ENCODE peak calls at places on chromosomes 4 and X, in ten cellular contexts. One of them, this sample, is unnamed.

GRCh38 chr4:52726821-52727580 is 24.2 kb downstream of the ERVMER34-1 start:
- DNase-seq in AG09319: no peak
- DNase-seq in body of pancreas: no peak
- DNase-seq in NCI-H69: no peak
- DNase-seq in activated CD4-positive, alpha-beta T cell treated with anti-CD3 and anti-CD28 coated beads for 1 hour: no peak
- DNase-seq in activated T-helper 1 cell treated with Interleukin-2 at 50 U/mL for 16 hours: no peak
- DNase-seq in KG1: no peak
- DNase-seq in naive thymus-derived CD8-positive, alpha-beta T cell: no peak
- DNase-seq in RWPE1: no peak
- DNase-seq in mucosa of descending colon: no peak
- DNase-seq in this sample: peak; percentile 18

GRCh38 chr4:27094785-27095184 is 234.1 kb downstream of the STIM2 start:
- DNase-seq in AG09319: no peak
- DNase-seq in body of pancreas: peak; percentile 28
- DNase-seq in NCI-H69: peak; percentile 82
- DNase-seq in activated CD4-positive, alpha-beta T cell treated with anti-CD3 and anti-CD28 coated beads for 1 hour: no peak
- DNase-seq in activated T-helper 1 cell treated with Interleukin-2 at 50 U/mL for 16 hours: no peak
- DNase-seq in KG1: no peak
- DNase-seq in naive thymus-derived CD8-positive, alpha-beta T cell: no peak
- DNase-seq in RWPE1: no peak
- DNase-seq in mucosa of descending colon: no peak
- DNase-seq in this sample: no peak

GRCh38 chr4:15144249-15144966 is 142.1 kb downstream of the CPEB2 start:
- DNase-seq in AG09319: no peak
- DNase-seq in body of pancreas: no peak
- DNase-seq in NCI-H69: peak; percentile 72
- DNase-seq in activated CD4-positive, alpha-beta T cell treated with anti-CD3 and anti-CD28 coated beads for 1 hour: no peak
- DNase-seq in activated T-helper 1 cell treated with Interleukin-2 at 50 U/mL for 16 hours: no peak
- DNase-seq in KG1: no peak
- DNase-seq in naive thymus-derived CD8-positive, alpha-beta T cell: no peak
- DNase-seq in RWPE1: no peak
- DNase-seq in mucosa of descending colon: no peak
- DNase-seq in this sample: no peak

GRCh38 chr4:172709376-172709775 is 459.2 kb upstream of the GALNT7 start:
- DNase-seq in AG09319: no peak
- DNase-seq in body of pancreas: no peak
- DNase-seq in NCI-H69: peak; percentile 85
- DNase-seq in activated CD4-positive, alpha-beta T cell treated with anti-CD3 and anti-CD28 coated beads for 1 hour: no peak
- DNase-seq in activated T-helper 1 cell treated with Interleukin-2 at 50 U/mL for 16 hours: no peak
- DNase-seq in KG1: no peak
- DNase-seq in naive thymus-derived CD8-positive, alpha-beta T cell: no peak
- DNase-seq in RWPE1: no peak
- DNase-seq in mucosa of descending colon: no peak
- DNase-seq in this sample: no peak

GRCh38 chrX:1453951-1454785 is 1.5 kb upstream of the ASMTL start:
- DNase-seq in AG09319: peak; percentile 27
- DNase-seq in body of pancreas: peak; percentile 88
- DNase-seq in NCI-H69: no peak
- DNase-seq in activated CD4-positive, alpha-beta T cell treated with anti-CD3 and anti-CD28 coated beads for 1 hour: peak; percentile 86
- DNase-seq in activated T-helper 1 cell treated with Interleukin-2 at 50 U/mL for 16 hours: peak; percentile 82
- DNase-seq in KG1: no peak
- DNase-seq in naive thymus-derived CD8-positive, alpha-beta T cell: peak; percentile 92
- DNase-seq in RWPE1: peak; percentile 51
- DNase-seq in mucosa of descending colon: peak; percentile 91
- DNase-seq in this sample: peak; percentile 82

GRCh38 chr4:16461362-16461761 is 235.1 kb upstream of the TAPT1 start:
- DNase-seq in AG09319: no peak
- DNase-seq in body of pancreas: no peak
- DNase-seq in NCI-H69: no peak
- DNase-seq in activated CD4-positive, alpha-beta T cell treated with anti-CD3 and anti-CD28 coated beads for 1 hour: no peak
- DNase-seq in activated T-helper 1 cell treated with Interleukin-2 at 50 U/mL for 16 hours: no peak
- DNase-seq in KG1: no peak
- DNase-seq in naive thymus-derived CD8-positive, alpha-beta T cell: no peak
- DNase-seq in RWPE1: peak; percentile 41
- DNase-seq in mucosa of descending colon: no peak
- DNase-seq in this sample: peak; percentile 4

GRCh38 chrX:101219116-101219839 is at the start of gene DRP2:
- DNase-seq in AG09319: no peak
- DNase-seq in body of pancreas: no peak
- DNase-seq in NCI-H69: no peak
- DNase-seq in activated CD4-positive, alpha-beta T cell treated with anti-CD3 and anti-CD28 coated beads for 1 hour: no peak
- DNase-seq in activated T-helper 1 cell treated with Interleukin-2 at 50 U/mL for 16 hours: no peak
- DNase-seq in KG1: no peak
- DNase-seq in naive thymus-derived CD8-positive, alpha-beta T cell: no peak
- DNase-seq in RWPE1: peak; percentile 13
- DNase-seq in mucosa of descending colon: no peak
- DNase-seq in this sample: peak; percentile 40

GRCh38 chrX:1164322-1165288 is 47.8 kb downstream of the CRLF2 start:
- DNase-seq in AG09319: no peak
- DNase-seq in body of pancreas: peak; percentile 45
- DNase-seq in NCI-H69: no peak
- DNase-seq in activated CD4-positive, alpha-beta T cell treated with anti-CD3 and anti-CD28 coated beads for 1 hour: no peak
- DNase-seq in activated T-helper 1 cell treated with Interleukin-2 at 50 U/mL for 16 hours: no peak
- DNase-seq in KG1: no peak
- DNase-seq in naive thymus-derived CD8-positive, alpha-beta T cell: peak; percentile 52
- DNase-seq in RWPE1: no peak
- DNase-seq in mucosa of descending colon: no peak
- DNase-seq in this sample: peak; percentile 3

GRCh38 chr4:74228691-74229640 is 71.0 kb downstream of the MTHFD2L start:
- DNase-seq in AG09319: no peak
- DNase-seq in body of pancreas: peak; percentile 76
- DNase-seq in NCI-H69: peak; percentile 64
- DNase-seq in activated CD4-positive, alpha-beta T cell treated with anti-CD3 and anti-CD28 coated beads for 1 hour: peak; percentile 55
- DNase-seq in activated T-helper 1 cell treated with Interleukin-2 at 50 U/mL for 16 hours: peak; percentile 39
- DNase-seq in KG1: peak; percentile 78
- DNase-seq in naive thymus-derived CD8-positive, alpha-beta T cell: peak; percentile 69
- DNase-seq in RWPE1: peak; percentile 51
- DNase-seq in mucosa of descending colon: peak; percentile 63
- DNase-seq in this sample: peak; percentile 74

GRCh38 chrX:34810364-34810763 is 132.2 kb upstream of the FAM47B start:
- DNase-seq in AG09319: no peak
- DNase-seq in body of pancreas: no peak
- DNase-seq in NCI-H69: no peak
- DNase-seq in activated CD4-positive, alpha-beta T cell treated with anti-CD3 and anti-CD28 coated beads for 1 hour: no peak
- DNase-seq in activated T-helper 1 cell treated with Interleukin-2 at 50 U/mL for 16 hours: no peak
- DNase-seq in KG1: no peak
- DNase-seq in naive thymus-derived CD8-positive, alpha-beta T cell: no peak
- DNase-seq in RWPE1: peak; percentile 13
- DNase-seq in mucosa of descending colon: no peak
- DNase-seq in this sample: peak; percentile 9

GRCh38 chr4:146428298-146428697 is 93.4 kb downstream of the SLC10A7 start:
- DNase-seq in AG09319: no peak
- DNase-seq in body of pancreas: no peak
- DNase-seq in NCI-H69: no peak
- DNase-seq in activated CD4-positive, alpha-beta T cell treated with anti-CD3 and anti-CD28 coated beads for 1 hour: no peak
- DNase-seq in activated T-helper 1 cell treated with Interleukin-2 at 50 U/mL for 16 hours: no peak
- DNase-seq in KG1: no peak
- DNase-seq in naive thymus-derived CD8-positive, alpha-beta T cell: no peak
- DNase-seq in RWPE1: no peak
- DNase-seq in mucosa of descending colon: no peak
- DNase-seq in this sample: no peak

GRCh38 chr4:7863911-7864681 is 75.6 kb downstream of the AFAP1 start:
- DNase-seq in AG09319: no peak
- DNase-seq in body of pancreas: no peak
- DNase-seq in NCI-H69: no peak
- DNase-seq in activated CD4-positive, alpha-beta T cell treated with anti-CD3 and anti-CD28 coated beads for 1 hour: no peak
- DNase-seq in activated T-helper 1 cell treated with Interleukin-2 at 50 U/mL for 16 hours: no peak
- DNase-seq in KG1: no peak
- DNase-seq in naive thymus-derived CD8-positive, alpha-beta T cell: peak; percentile 67
- DNase-seq in RWPE1: no peak
- DNase-seq in mucosa of descending colon: no peak
- DNase-seq in this sample: no peak

GRCh38 chrX:115576676-115577075 is 15.7 kb downstream of the PLS3 start:
- DNase-seq in AG09319: no peak
- DNase-seq in body of pancreas: no peak
- DNase-seq in NCI-H69: no peak
- DNase-seq in activated CD4-positive, alpha-beta T cell treated with anti-CD3 and anti-CD28 coated beads for 1 hour: no peak
- DNase-seq in activated T-helper 1 cell treated with Interleukin-2 at 50 U/mL for 16 hours: no peak
- DNase-seq in KG1: no peak
- DNase-seq in naive thymus-derived CD8-positive, alpha-beta T cell: no peak
- DNase-seq in RWPE1: no peak
- DNase-seq in mucosa of descending colon: no peak
- DNase-seq in this sample: no peak

GRCh38 chrX:71652405-71652804 is 14.9 kb upstream of the LOC101059915 start:
- DNase-seq in AG09319: peak; percentile 30
- DNase-seq in body of pancreas: peak; percentile 31
- DNase-seq in NCI-H69: peak; percentile 45
- DNase-seq in activated CD4-positive, alpha-beta T cell treated with anti-CD3 and anti-CD28 coated beads for 1 hour: no peak
- DNase-seq in activated T-helper 1 cell treated with Interleukin-2 at 50 U/mL for 16 hours: no peak
- DNase-seq in KG1: no peak
- DNase-seq in naive thymus-derived CD8-positive, alpha-beta T cell: peak; percentile 62
- DNase-seq in RWPE1: peak; percentile 13
- DNase-seq in mucosa of descending colon: no peak
- DNase-seq in this sample: peak; percentile 46

GRCh38 chr4:133969202-133969873 is 232.3 kb downstream of the PABPC4L start:
- DNase-seq in AG09319: no peak
- DNase-seq in body of pancreas: no peak
- DNase-seq in NCI-H69: peak; percentile 84
- DNase-seq in activated CD4-positive, alpha-beta T cell treated with anti-CD3 and anti-CD28 coated beads for 1 hour: no peak
- DNase-seq in activated T-helper 1 cell treated with Interleukin-2 at 50 U/mL for 16 hours: no peak
- DNase-seq in KG1: no peak
- DNase-seq in naive thymus-derived CD8-positive, alpha-beta T cell: no peak
- DNase-seq in RWPE1: peak; percentile 1
- DNase-seq in mucosa of descending colon: no peak
- DNase-seq in this sample: peak; percentile 50

GRCh38 chrX:105323951-105324350 is 103.5 kb upstream of the TEX13A start:
- DNase-seq in AG09319: no peak
- DNase-seq in body of pancreas: no peak
- DNase-seq in NCI-H69: no peak
- DNase-seq in activated CD4-positive, alpha-beta T cell treated with anti-CD3 and anti-CD28 coated beads for 1 hour: no peak
- DNase-seq in activated T-helper 1 cell treated with Interleukin-2 at 50 U/mL for 16 hours: no peak
- DNase-seq in KG1: no peak
- DNase-seq in naive thymus-derived CD8-positive, alpha-beta T cell: no peak
- DNase-seq in RWPE1: peak; percentile 72
- DNase-seq in mucosa of descending colon: no peak
- DNase-seq in this sample: no peak

GRCh38 chr4:128281354-128281753 is 6.3 kb downstream of the PGRMC2 start:
- DNase-seq in AG09319: no peak
- DNase-seq in body of pancreas: no peak
- DNase-seq in NCI-H69: no peak
- DNase-seq in activated CD4-positive, alpha-beta T cell treated with anti-CD3 and anti-CD28 coated beads for 1 hour: no peak
- DNase-seq in activated T-helper 1 cell treated with Interleukin-2 at 50 U/mL for 16 hours: no peak
- DNase-seq in KG1: no peak
- DNase-seq in naive thymus-derived CD8-positive, alpha-beta T cell: no peak
- DNase-seq in RWPE1: no peak
- DNase-seq in mucosa of descending colon: no peak
- DNase-seq in this sample: no peak

GRCh38 chr4:107818301-107818910 is 6.3 kb upstream of the SGMS2 start:
- DNase-seq in AG09319: no peak
- DNase-seq in body of pancreas: no peak
- DNase-seq in NCI-H69: peak; percentile 56
- DNase-seq in activated CD4-positive, alpha-beta T cell treated with anti-CD3 and anti-CD28 coated beads for 1 hour: no peak
- DNase-seq in activated T-helper 1 cell treated with Interleukin-2 at 50 U/mL for 16 hours: no peak
- DNase-seq in KG1: no peak
- DNase-seq in naive thymus-derived CD8-positive, alpha-beta T cell: no peak
- DNase-seq in RWPE1: no peak
- DNase-seq in mucosa of descending colon: no peak
- DNase-seq in this sample: no peak

GRCh38 chrX:124208675-124209074 is 123.8 kb upstream of the TEX13D start:
- DNase-seq in AG09319: no peak
- DNase-seq in body of pancreas: no peak
- DNase-seq in NCI-H69: no peak
- DNase-seq in activated CD4-positive, alpha-beta T cell treated with anti-CD3 and anti-CD28 coated beads for 1 hour: no peak
- DNase-seq in activated T-helper 1 cell treated with Interleukin-2 at 50 U/mL for 16 hours: no peak
- DNase-seq in KG1: peak; percentile 3
- DNase-seq in naive thymus-derived CD8-positive, alpha-beta T cell: no peak
- DNase-seq in RWPE1: no peak
- DNase-seq in mucosa of descending colon: no peak
- DNase-seq in this sample: no peak

GRCh38 chr4:37865450-37865849 is 25.4 kb upstream of the TBC1D1 start:
- DNase-seq in AG09319: no peak
- DNase-seq in body of pancreas: no peak
- DNase-seq in NCI-H69: no peak
- DNase-seq in activated CD4-positive, alpha-beta T cell treated with anti-CD3 and anti-CD28 coated beads for 1 hour: no peak
- DNase-seq in activated T-helper 1 cell treated with Interleukin-2 at 50 U/mL for 16 hours: no peak
- DNase-seq in KG1: no peak
- DNase-seq in naive thymus-derived CD8-positive, alpha-beta T cell: no peak
- DNase-seq in RWPE1: no peak
- DNase-seq in mucosa of descending colon: no peak
- DNase-seq in this sample: peak; percentile 51

GRCh38 chrX:72201836-72202536 is 20.4 kb downstream of the PIN4 start:
- DNase-seq in AG09319: peak; percentile 16
- DNase-seq in body of pancreas: no peak
- DNase-seq in NCI-H69: no peak
- DNase-seq in activated CD4-positive, alpha-beta T cell treated with anti-CD3 and anti-CD28 coated beads for 1 hour: no peak
- DNase-seq in activated T-helper 1 cell treated with Interleukin-2 at 50 U/mL for 16 hours: no peak
- DNase-seq in KG1: no peak
- DNase-seq in naive thymus-derived CD8-positive, alpha-beta T cell: no peak
- DNase-seq in RWPE1: peak; percentile 21
- DNase-seq in mucosa of descending colon: no peak
- DNase-seq in this sample: peak; percentile 87

GRCh38 chr4:16853653-16854052 is 44.8 kb downstream of the LDB2 start:
- DNase-seq in AG09319: no peak
- DNase-seq in body of pancreas: no peak
- DNase-seq in NCI-H69: no peak
- DNase-seq in activated CD4-positive, alpha-beta T cell treated with anti-CD3 and anti-CD28 coated beads for 1 hour: no peak
- DNase-seq in activated T-helper 1 cell treated with Interleukin-2 at 50 U/mL for 16 hours: no peak
- DNase-seq in KG1: no peak
- DNase-seq in naive thymus-derived CD8-positive, alpha-beta T cell: no peak
- DNase-seq in RWPE1: no peak
- DNase-seq in mucosa of descending colon: no peak
- DNase-seq in this sample: no peak

GRCh38 chr4:172630289-172630688 is 538.3 kb upstream of the GALNT7 start:
- DNase-seq in AG09319: no peak
- DNase-seq in body of pancreas: no peak
- DNase-seq in NCI-H69: no peak
- DNase-seq in activated CD4-positive, alpha-beta T cell treated with anti-CD3 and anti-CD28 coated beads for 1 hour: no peak
- DNase-seq in activated T-helper 1 cell treated with Interleukin-2 at 50 U/mL for 16 hours: no peak
- DNase-seq in KG1: no peak
- DNase-seq in naive thymus-derived CD8-positive, alpha-beta T cell: no peak
- DNase-seq in RWPE1: no peak
- DNase-seq in mucosa of descending colon: no peak
- DNase-seq in this sample: no peak

GRCh38 chr4:67635331-67635730 is 65.6 kb downstream of the UBA6 start:
- DNase-seq in AG09319: no peak
- DNase-seq in body of pancreas: no peak
- DNase-seq in NCI-H69: no peak
- DNase-seq in activated CD4-positive, alpha-beta T cell treated with anti-CD3 and anti-CD28 coated beads for 1 hour: no peak
- DNase-seq in activated T-helper 1 cell treated with Interleukin-2 at 50 U/mL for 16 hours: no peak
- DNase-seq in KG1: no peak
- DNase-seq in naive thymus-derived CD8-positive, alpha-beta T cell: no peak
- DNase-seq in RWPE1: no peak
- DNase-seq in mucosa of descending colon: no peak
- DNase-seq in this sample: no peak

GRCh38 chrX:73855546-73855945 is 292.5 kb downstream of the CHIC1 start:
- DNase-seq in AG09319: peak; percentile 41
- DNase-seq in body of pancreas: peak; percentile 54
- DNase-seq in NCI-H69: peak; percentile 51
- DNase-seq in activated CD4-positive, alpha-beta T cell treated with anti-CD3 and anti-CD28 coated beads for 1 hour: peak; percentile 28
- DNase-seq in activated T-helper 1 cell treated with Interleukin-2 at 50 U/mL for 16 hours: peak; percentile 53
- DNase-seq in KG1: peak; percentile 4
- DNase-seq in naive thymus-derived CD8-positive, alpha-beta T cell: peak; percentile 81
- DNase-seq in RWPE1: peak; percentile 18
- DNase-seq in mucosa of descending colon: no peak
- DNase-seq in this sample: peak; percentile 59

GRCh38 chrX:103101280-103102042 is 8.5 kb upstream of the NXF3 start:
- DNase-seq in AG09319: no peak
- DNase-seq in body of pancreas: peak; percentile 12
- DNase-seq in NCI-H69: no peak
- DNase-seq in activated CD4-positive, alpha-beta T cell treated with anti-CD3 and anti-CD28 coated beads for 1 hour: no peak
- DNase-seq in activated T-helper 1 cell treated with Interleukin-2 at 50 U/mL for 16 hours: no peak
- DNase-seq in KG1: no peak
- DNase-seq in naive thymus-derived CD8-positive, alpha-beta T cell: no peak
- DNase-seq in RWPE1: no peak
- DNase-seq in mucosa of descending colon: no peak
- DNase-seq in this sample: no peak

GRCh38 chr4:164012396-164013027 is 518.0 kb downstream of the TMA16 start:
- DNase-seq in AG09319: no peak
- DNase-seq in body of pancreas: no peak
- DNase-seq in NCI-H69: peak; percentile 44
- DNase-seq in activated CD4-positive, alpha-beta T cell treated with anti-CD3 and anti-CD28 coated beads for 1 hour: no peak
- DNase-seq in activated T-helper 1 cell treated with Interleukin-2 at 50 U/mL for 16 hours: no peak
- DNase-seq in KG1: no peak
- DNase-seq in naive thymus-derived CD8-positive, alpha-beta T cell: peak; percentile 46
- DNase-seq in RWPE1: peak; percentile 27
- DNase-seq in mucosa of descending colon: no peak
- DNase-seq in this sample: peak; percentile 39

GRCh38 chr4:3420956-3421355 is 20.8 kb upstream of the HGFAC start:
- DNase-seq in AG09319: no peak
- DNase-seq in body of pancreas: no peak
- DNase-seq in NCI-H69: no peak
- DNase-seq in activated CD4-positive, alpha-beta T cell treated with anti-CD3 and anti-CD28 coated beads for 1 hour: no peak
- DNase-seq in activated T-helper 1 cell treated with Interleukin-2 at 50 U/mL for 16 hours: no peak
- DNase-seq in KG1: no peak
- DNase-seq in naive thymus-derived CD8-positive, alpha-beta T cell: no peak
- DNase-seq in RWPE1: no peak
- DNase-seq in mucosa of descending colon: peak; percentile 14
- DNase-seq in this sample: no peak

This sample was measured in mesenchymal stem cell.